ENCODE peak calls at places on chromosomes 13 and 19, in six cellular contexts. R is A549, Y is epithelial cell of proximal tubule, F is GM23338, O is cardiac muscle cell, J is psoas muscle. B is an unnamed sample.

GRCh38 chr13:103224804-103225203 is 158.6 kb upstream of the SLC10A2 start:
- DNase-seq in R (no peak), Y (peak), F (no peak), O (no peak), J (no peak), B (no peak)

GRCh38 chr13:18992791-18993190 is 188.8 kb downstream of the TUBA3C start:
- DNase-seq in R (no peak), Y (no peak), F (no peak), O (no peak), J (peak), B (no peak)

GRCh38 chr13:56736966-56737365 is 403.8 kb upstream of the PRR20A start:
- DNase-seq in R (no peak), Y (no peak), F (no peak), O (no peak), J (no peak), B (no peak)

GRCh38 chr13:46113596-46113995 is 8.8 kb upstream of the CPB2 start:
- DNase-seq in R (no peak), Y (no peak), F (no peak), O (no peak), J (no peak), B (no peak)

GRCh38 chr19:46821512-46822359 is 28.9 kb downstream of the AP2S1 start:
- DNase-seq in R (no peak), Y (no peak), F (no peak), O (no peak), J (no peak), B (no peak)

GRCh38 chr13:28471408-28471807 is 23.5 kb downstream of the FLT1 start:
- DNase-seq in R (no peak), Y (no peak), F (no peak), O (no peak), J (no peak), B (no peak)

GRCh38 chr19:43784981-43785808 is 4.4 kb upstream of the KCNN4 start:
- DNase-seq in R (peak), Y (no peak), F (peak), O (peak), J (no peak), B (no peak)

GRCh38 chr13:70893832-70894231 is 785.6 kb upstream of the KLHL1 start:
- DNase-seq in R (no peak), Y (no peak), F (peak), O (no peak), J (no peak), B (no peak)

GRCh38 chr13:52713894-52714293 is 25.7 kb downstream of the CNMD start:
- DNase-seq in R (no peak), Y (no peak), F (no peak), O (no peak), J (no peak), B (no peak)

GRCh38 chr19:43439183-43440063 is 24.7 kb downstream of the TEX101 start:
- DNase-seq in R (peak), Y (no peak), F (no peak), O (no peak), J (no peak), B (no peak)

GRCh38 chr13:39263033-39263432 is 224.8 kb downstream of the NHLRC3 start:
- DNase-seq in R (peak), Y (no peak), F (peak), O (peak), J (no peak), B (no peak)

GRCh38 chr19:44072543-44073401 is 813 bp downstream of the ZNF284 start:
- DNase-seq in R (no peak), Y (no peak), F (peak), O (no peak), J (no peak), B (no peak)

GRCh38 chr13:45082964-45083363 is 37.3 kb upstream of the GTF2F2 start:
- DNase-seq in R (no peak), Y (no peak), F (no peak), O (no peak), J (no peak), B (peak)

GRCh38 chr19:55536951-55537740 is at the start of gene SBK2:
- DNase-seq in R (peak), Y (no peak), F (peak), O (peak), J (no peak), B (no peak)

GRCh38 chr13:20772401-20773131 is 1.2 kb downstream of the EEF1AKMT1 start:
- DNase-seq in R (no peak), Y (no peak), F (no peak), O (no peak), J (no peak), B (peak)

GRCh38 chr19:42114412-42114811 is 17.8 kb downstream of the POU2F2 start:
- DNase-seq in R (no peak), Y (no peak), F (peak), O (no peak), J (peak), B (no peak)

GRCh38 chr13:112898786-112899617 is 70.0 kb upstream of the MCF2L start:
- DNase-seq in R (no peak), Y (no peak), F (no peak), O (no peak), J (no peak), B (no peak)

GRCh38 chr13:23959231-23959862 is 62.0 kb upstream of the C1QTNF9B start:
- DNase-seq in R (no peak), Y (no peak), F (no peak), O (no peak), J (no peak), B (no peak)

GRCh38 chr19:29735821-29736220 is 20.8 kb upstream of the C19orf12 start:
- DNase-seq in R (peak), Y (no peak), F (no peak), O (no peak), J (no peak), B (no peak)

GRCh38 chr13:101003566-101003965 is 329.0 kb upstream of the TMTC4 start:
- DNase-seq in R (no peak), Y (no peak), F (no peak), O (no peak), J (no peak), B (no peak)

GRCh38 chr13:101013245-101013644 is 338.6 kb upstream of the TMTC4 start:
- DNase-seq in R (no peak), Y (no peak), F (no peak), O (no peak), J (no peak), B (no peak)

DNA sequence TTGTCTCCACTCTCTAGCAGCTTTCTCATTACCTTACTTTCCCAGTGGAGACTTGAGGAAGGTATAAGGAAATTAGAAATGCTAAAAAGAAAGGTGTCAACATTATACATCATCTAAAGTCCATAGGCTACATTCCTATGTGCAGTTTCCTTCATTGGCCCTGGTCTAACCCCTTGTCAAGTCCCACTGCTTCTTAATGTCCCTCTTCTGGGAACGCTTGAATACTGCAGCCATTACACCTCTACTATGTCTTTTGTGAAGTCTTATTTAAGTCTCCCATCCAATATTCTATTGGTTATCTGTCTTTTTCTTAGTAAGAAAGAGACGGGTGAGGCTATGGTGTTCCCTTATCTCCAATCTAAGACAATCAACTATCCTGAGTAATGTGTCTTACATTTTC is 332.6 kb upstream of the TMTC4 start:
- DNase-seq in R (no peak), Y (no peak), F (peak), O (no peak), J (no peak), B (no peak)
- TF ChIP-seq CTCF in R (no peak), Y (no peak), F (no peak), O (no peak), J (no peak), B (no peak)

GRCh38 chr19:54526972-54527371 is 24.3 kb downstream of the LAIR2 start:
- DNase-seq in R (no peak), Y (no peak), F (no peak), O (no peak), J (no peak), B (no peak)

GRCh38 chr19:54521860-54522513 is 19.4 kb downstream of the LAIR2 start:
- DNase-seq in R (no peak), Y (no peak), F (no peak), O (no peak), J (no peak), B (no peak)

GRCh38 chr19:54525636-54526035 is 23.0 kb downstream of the LAIR2 start:
- DNase-seq in R (no peak), Y (no peak), F (no peak), O (no peak), J (no peak), B (no peak)

GRCh38 chr19:54521022-54521859 is 18.6 kb downstream of the LAIR2 start:
- DNase-seq in R (no peak), Y (no peak), F (no peak), O (no peak), J (no peak), B (no peak)

DNA sequence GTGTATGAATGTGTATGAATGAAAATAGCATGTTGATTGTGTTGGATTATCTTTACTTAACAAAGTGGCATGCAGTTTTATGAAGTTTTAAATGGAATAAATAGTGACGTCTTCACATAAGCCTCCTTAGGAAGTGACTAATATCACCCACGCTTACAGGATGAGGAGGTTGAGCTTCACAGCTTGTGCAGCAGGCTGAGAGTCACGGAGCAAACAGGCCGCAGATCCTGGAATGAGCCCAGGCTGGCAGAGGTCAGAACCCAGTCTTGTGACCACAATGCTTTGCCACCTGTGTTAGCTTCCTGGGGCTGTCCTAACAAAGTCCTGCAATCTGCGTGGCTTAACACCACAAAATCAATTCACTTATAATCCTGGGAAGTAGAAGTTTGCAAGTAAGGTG is 20.8 kb downstream of the LAIR2 start:
- DNase-seq in R (no peak), Y (no peak), F (no peak), O (no peak), J (no peak), B (peak)
- H3K4me3 ChIP-seq in R (no peak), Y (no peak), F (no peak), O (no peak), J (no peak), B (no peak)

GRCh38 chr13:99614465-99614885 is 113.2 kb downstream of the TM9SF2 start:
- DNase-seq in R (peak), Y (no peak), F (peak), O (no peak), J (no peak), B (no peak)
- TF ChIP-seq CTCF in R (peak), Y (peak), F (peak), O (peak), J (no peak), B (peak)

GRCh38 chr13:114162533-114162922 is 16.5 kb upstream of the CFAP97D2 start:
- DNase-seq in R (no peak), Y (no peak), F (no peak), O (no peak), J (no peak), B (no peak)

GRCh38 chr13:114161028-114161556 is 18.0 kb upstream of the CFAP97D2 start:
- DNase-seq in R (no peak), Y (no peak), F (no peak), O (no peak), J (no peak), B (no peak)

GRCh38 chr13:114164681-114165429 is 14.2 kb upstream of the CFAP97D2 start:
- DNase-seq in R (no peak), Y (no peak), F (no peak), O (no peak), J (no peak), B (no peak)

GRCh38 chr13:114164027-114164426 is 15.0 kb upstream of the CFAP97D2 start:
- DNase-seq in R (no peak), Y (no peak), F (no peak), O (no peak), J (no peak), B (no peak)

GRCh38 chr13:114161644-114162532 is 17.2 kb upstream of the CFAP97D2 start:
- DNase-seq in R (no peak), Y (no peak), F (no peak), O (no peak), J (peak), B (no peak)
- H3K4me3 ChIP-seq in R (no peak), Y (no peak), F (no peak), O (no peak), J (no peak), B (no peak)

GRCh38 chr19:5503598-5503997 is 48.4 kb downstream of the ZNRF4 start:
- DNase-seq in R (peak), Y (no peak), F (no peak), O (no peak), J (no peak), B (no peak)
- TF ChIP-seq CTCF in R (no peak), Y (peak), F (peak), O (no peak), J (no peak), B (peak)

GRCh38 chr19:57583521-57584416 is at the start of gene ZIK1:
- DNase-seq in R (no peak), Y (peak), F (peak), O (peak), J (peak), B (peak)
- H3K4me3 ChIP-seq in R (no peak), Y (peak), F (peak), O (peak), J (peak), B (peak)

GRCh38 chr19:48993175-48994034 is at the start of the genes GYS1 and RUVBL2:
- DNase-seq in R (peak), Y (peak), F (peak), O (peak), J (peak), B (peak)

GRCh38 chr19:48992571-48993174 is 436 bp downstream of the GYS1 start:
- DNase-seq in R (no peak), Y (no peak), F (peak), O (no peak), J (no peak), B (no peak)

GRCh38 chr19:48994035-48994386 is 324 bp downstream of the RUVBL2 start:
- DNase-seq in R (no peak), Y (no peak), F (no peak), O (no peak), J (no peak), B (no peak)

GRCh38 chr19:48999481-49000325 is 6.0 kb downstream of the RUVBL2 start:
- DNase-seq in R (peak), Y (no peak), F (peak), O (peak), J (peak), B (no peak)

GRCh38 chr19:48997972-48998371 is 4.3 kb downstream of the RUVBL2 start:
- DNase-seq in R (peak), Y (no peak), F (peak), O (peak), J (no peak), B (no peak)
- TF ChIP-seq CTCF in R (peak), Y (peak), F (peak), O (peak), J (peak), B (peak)

DNA sequence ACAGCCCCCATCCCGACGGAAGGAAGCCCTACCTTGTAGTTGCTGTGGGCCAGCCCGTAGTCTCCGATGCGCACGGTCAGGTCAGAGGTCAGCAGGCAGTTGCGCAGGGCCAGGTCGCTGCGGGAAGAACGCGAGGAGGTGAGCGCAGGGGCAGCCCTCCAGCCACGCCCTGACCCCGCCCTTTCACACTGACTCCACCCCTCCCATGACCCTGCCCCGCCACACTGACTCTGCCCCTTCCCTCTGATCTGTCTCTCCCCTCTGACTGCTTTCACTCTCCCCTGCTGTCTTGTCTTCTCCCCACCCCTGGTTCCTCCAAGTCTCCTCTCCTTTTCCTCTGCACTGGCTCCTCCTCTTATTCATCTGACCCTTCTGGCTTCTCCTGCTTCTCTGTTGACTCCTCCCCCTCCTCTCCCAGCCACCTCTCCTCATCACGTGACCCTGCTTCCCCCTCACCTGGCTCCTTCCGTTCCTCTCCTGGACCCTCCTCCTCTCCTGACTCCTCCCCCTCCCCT is 10.1 kb downstream of the LMTK3 start:
- DNase-seq in R (no peak), Y (no peak), F (peak), O (no peak), J (no peak), B (no peak)
- H3K4me3 ChIP-seq in R (peak), Y (peak), F (peak), O (peak), J (no peak), B (no peak)

DNA sequence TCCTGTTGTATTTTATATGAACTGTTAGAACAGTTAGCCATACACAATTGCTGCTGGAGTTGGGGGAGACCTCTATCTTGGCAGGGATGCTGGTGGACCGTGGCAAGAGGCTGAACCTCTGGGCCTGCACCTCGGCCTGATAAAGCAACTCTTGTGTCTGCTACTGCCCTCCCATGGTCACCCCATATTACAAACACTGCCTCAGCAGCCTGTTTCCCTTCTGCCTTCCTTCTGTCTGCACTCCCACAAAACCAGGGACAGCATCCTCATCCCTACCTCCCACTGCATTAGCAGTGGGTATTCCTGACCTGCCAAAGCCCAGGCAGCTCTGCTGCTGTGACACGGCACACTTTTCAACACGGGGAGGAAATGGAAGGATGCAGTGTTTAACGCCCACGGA is 456.4 kb downstream of the FGF14 start:
- DNase-seq in R (peak), Y (no peak), F (peak), O (no peak), J (no peak), B (no peak)
- TF ChIP-seq CTCF in R (no peak), Y (peak), F (peak), O (no peak), J (no peak), B (no peak)

B was measured in AG09309.